ENCODE peak calls at places on chromosomes 1 and 21, in five cellular contexts. R is left lung, H is left ventricle myocardium inferior, I is gastrocnemius medialis, C is heart left ventricle. S is an unnamed sample.

GRCh38 chr1:204390731-204391466 is 20.7 kb downstream of the PPP1R15B start:
- DNase-seq in R (no peak), H (no peak), I (no peak), C (no peak), S (no peak)

GRCh38 chr1:33607444-33608005 is 135.1 kb downstream of the ZSCAN20 start:
- DNase-seq in R (peak; percentile 38), H (no peak), I (no peak), C (no peak), S (no peak)

GRCh38 chr1:203569490-203570318 is 56.9 kb upstream of the ATP2B4 start:
- DNase-seq in R (no peak), H (no peak), I (no peak), C (no peak), S (no peak)

GRCh38 chr1:193730017-193730416 is 543.6 kb upstream of the B3GALT2 start:
- DNase-seq in R (no peak), H (no peak), I (no peak), C (no peak), S (no peak)

GRCh38 chr1:65817891-65818290 is 25.2 kb downstream of the PDE4B start:
- DNase-seq in R (no peak), H (no peak), I (no peak), C (no peak), S (no peak)

GRCh38 chr21:33878824-33879223 is 36.8 kb downstream of the ATP5PO start:
- DNase-seq in R (no peak), H (no peak), I (no peak), C (no peak), S (no peak)

GRCh38 chr1:8429549-8430105 is 111.7 kb downstream of the SLC45A1 start:
- DNase-seq in R (no peak), H (no peak), I (no peak), C (no peak), S (no peak)

GRCh38 chr1:16095447-16095846 is 22.0 kb upstream of the FAM131C start:
- DNase-seq in R (peak; percentile 4), H (no peak), I (no peak), C (no peak), S (no peak)

GRCh38 chr1:24666794-24667193 is 23.7 kb downstream of the SRRM1 start:
- DNase-seq in R (no peak), H (no peak), I (no peak), C (no peak), S (no peak)

GRCh38 chr1:241950390-241950789 is 7.2 kb upstream of the BECN2 start:
- DNase-seq in R (no peak), H (no peak), I (no peak), C (no peak), S (peak; percentile 14)

GRCh38 chr1:7432102-7432895 is 338.8 kb upstream of the VAMP3 start:
- DNase-seq in R (peak; percentile 71), H (no peak), I (no peak), C (no peak), S (no peak)

GRCh38 chr1:223401873-223402789 is 8.9 kb downstream of the CCDC185 start:
- DNase-seq in R (no peak), H (no peak), I (no peak), C (no peak), S (peak; percentile 7)

GRCh38 chr1:47751188-47751587 is 246.0 kb downstream of the TRABD2B start:
- DNase-seq in R (no peak), H (no peak), I (no peak), C (no peak), S (peak; percentile 49)

GRCh38 chr1:11590395-11590794 is 63.8 kb downstream of the FBXO2 start:
- DNase-seq in R (no peak), H (no peak), I (no peak), C (no peak), S (no peak)

GRCh38 chr1:31978853-31979400 is 34.7 kb upstream of the KHDRBS1 start:
- DNase-seq in R (no peak), H (no peak), I (no peak), C (no peak), S (no peak)

GRCh38 chr1:173433927-173434326 is 43.2 kb upstream of the PRDX6 start:
- DNase-seq in R (no peak), H (no peak), I (no peak), C (no peak), S (no peak)

GRCh38 chr1:224747578-224747977 is 131.5 kb downstream of the CNIH3 start:
- DNase-seq in R (no peak), H (no peak), I (no peak), C (no peak), S (peak; percentile 76)

GRCh38 chr1:111082421-111083192 is 57.3 kb downstream of the DRAM2 start:
- DNase-seq in R (no peak), H (no peak), I (no peak), C (no peak), S (no peak)

GRCh38 chr1:32101233-32101681 is 6.6 kb upstream of the KPNA6 start:
- DNase-seq in R (no peak), H (no peak), I (no peak), C (no peak), S (peak; percentile 57)

GRCh38 chr1:19087737-19088594 is 122.1 kb downstream of the UBR4 start:
- DNase-seq in R (no peak), H (no peak), I (no peak), C (no peak), S (peak; percentile 21)

GRCh38 chr1:230568008-230568407 is 74.3 kb upstream of the COG2 start:
- DNase-seq in R (no peak), H (no peak), I (no peak), C (no peak), S (no peak)

GRCh38 chr1:210850556-210850955 is 283.4 kb downstream of the KCNH1 start:
- DNase-seq in R (no peak), H (no peak), I (no peak), C (no peak), S (no peak)

GRCh38 chr1:226748306-226748705 is 9.2 kb upstream of the ITPKB start:
- DNase-seq in R (no peak), H (no peak), I (no peak), C (no peak), S (no peak)

GRCh38 chr1:177080564-177080963 is 83.9 kb downstream of the ASTN1 start:
- DNase-seq in R (no peak), H (no peak), I (no peak), C (no peak), S (peak; percentile 88)

GRCh38 chr1:2227341-2228156 is 570 bp upstream of the SKI start:
- DNase-seq in R (peak; percentile 98), H (peak; percentile 96), I (peak; percentile 95), C (peak; percentile 96), S (peak; percentile 98)

GRCh38 chr1:95041491-95042165 is 31.1 kb downstream of the ALG14 start:
- DNase-seq in R (no peak), H (peak; percentile 17), I (no peak), C (peak; percentile 59), S (peak; percentile 82)

GRCh38 chr1:16189921-16190499 is 22.4 kb downstream of the ARHGEF19 start:
- DNase-seq in R (peak; percentile 37), H (no peak), I (no peak), C (no peak), S (no peak)

GRCh38 chr1:47694011-47694890 is 256.4 kb downstream of the FOXD2 start:
- DNase-seq in R (no peak), H (no peak), I (no peak), C (peak; percentile 7), S (no peak)

GRCh38 chr1:90411155-90411554 is 305.9 kb downstream of the BARHL2 start:
- DNase-seq in R (no peak), H (no peak), I (no peak), C (no peak), S (no peak)

GRCh38 chr1:225483818-225484656 is 56.2 kb upstream of the LBR start:
- DNase-seq in R (no peak), H (no peak), I (no peak), C (no peak), S (no peak)

GRCh38 chr1:33130297-33130696 is 49.3 kb downstream of the AZIN2 start:
- DNase-seq in R (no peak), H (no peak), I (peak; percentile 40), C (no peak), S (no peak)

GRCh38 chr21:42629856-42630410 is 23.5 kb upstream of the PDE9A start:
- DNase-seq in R (no peak), H (no peak), I (no peak), C (no peak), S (no peak)

GRCh38 chr21:44583800-44584147 is 3.4 kb upstream of the KRTAP10-5 start:
- DNase-seq in R (no peak), H (no peak), I (no peak), C (no peak), S (no peak)

GRCh38 chr1:13699936-13700520 is at the start of gene PRDM2:
- DNase-seq in R (peak; percentile 92), H (peak; percentile 55), I (no peak), C (peak; percentile 52), S (peak; percentile 79)

GRCh38 chr1:8554956-8555534 is 237.1 kb downstream of the SLC45A1 start:
- DNase-seq in R (no peak), H (no peak), I (no peak), C (no peak), S (peak; percentile 55)

GRCh38 chr1:1236176-1236763 is 4.2 kb downstream of the B3GALT6 start:
- DNase-seq in R (no peak), H (no peak), I (no peak), C (no peak), S (no peak)

GRCh38 chr1:58402444-58402843 is 144.1 kb downstream of the OMA1 start:
- DNase-seq in R (no peak), H (no peak), I (no peak), C (no peak), S (no peak)

GRCh38 chr1:152359906-152360305 is at the start of gene FLG2:
- DNase-seq in R (no peak), H (no peak), I (no peak), C (no peak), S (no peak)
- H3K9me3 ChIP-seq in R (no peaks in the 10 kb centered on the region), H (no peaks in the 10 kb centered on the region), I (no peaks in the 10 kb centered on the region), C (no peaks in the 10 kb centered on the region), S (no peaks in the 10 kb centered on the region)

GRCh38 chr1:64223329-64224151 is 20.1 kb downstream of the UBE2U start:
- DNase-seq in R (no peak), H (no peak), I (no peak), C (no peak), S (no peak)
- H3K4me1 ChIP-seq in R (no peaks in the 10 kb centered on the region), H (no peaks in the 10 kb centered on the region), I (no peaks in the 10 kb centered on the region), C (no peaks in the 10 kb centered on the region), S (no peaks in the 10 kb centered on the region)

GRCh38 chr1:101309334-101310221 is 72.8 kb downstream of the S1PR1 start:
- DNase-seq in R (peak; percentile 83), H (peak; percentile 25), I (peak; percentile 18), C (peak; percentile 40), S (peak; percentile 66)

GRCh38 chr1:101310484-101310883 is 73.7 kb downstream of the S1PR1 start:
- DNase-seq in R (no peak), H (no peak), I (no peak), C (no peak), S (no peak)

GRCh38 chr1:101308935-101309333 is 72.1 kb downstream of the S1PR1 start:
- DNase-seq in R (no peak), H (no peak), I (no peak), C (no peak), S (no peak)

GRCh38 chr1:101312192-101312591 is 75.4 kb downstream of the S1PR1 start:
- DNase-seq in R (no peak), H (no peak), I (no peak), C (no peak), S (no peak)

GRCh38 chr1:101311146-101311892 is 74.5 kb downstream of the S1PR1 start:
- DNase-seq in R (no peak), H (no peak), I (no peak), C (no peak), S (no peak)
- H3K4me3 ChIP-seq in R (no peak overlapping the region), H (no peak overlapping the region), I (no peak overlapping the region), C (no peak overlapping the region), S (no peak overlapping the region)

GRCh38 chr1:178408869-178409268 is 87.9 kb downstream of the CLEC20A start:
- DNase-seq in R (no peak), H (no peak), I (no peak), C (no peak), S (no peak)
- H3K9me3 ChIP-seq in R (no peaks in the 10 kb centered on the region), H (no peaks in the 10 kb centered on the region), I (no peaks in the 10 kb centered on the region), C (no peaks in the 10 kb centered on the region), S (no peaks in the 10 kb centered on the region)

S was measured in A673.